ENCODE peak calls at places on chromosomes 7 and 10, in five cellular contexts. One of them, this sample, is unnamed.

GRCh38 chr7:98319176-98319575 is 37.7 kb downstream of the BRI3 start:
- DNase-seq in IMR-90: no peak
- DNase-seq in left lung: no peak
- DNase-seq in testis: no peak
- DNase-seq in CD8-positive, alpha-beta T cell: no peak
- DNase-seq in this sample: no peak

GRCh38 chr10:100520811-100521210 is 1.1 kb upstream of the SEC31B start:
- DNase-seq in IMR-90: peak
- DNase-seq in left lung: no peak
- DNase-seq in testis: no peak
- DNase-seq in CD8-positive, alpha-beta T cell: no peak
- DNase-seq in this sample: no peak

GRCh38 chr7:159195926-159196325 is 51.3 kb upstream of the VIPR2 start:
- DNase-seq in IMR-90: no peak
- DNase-seq in left lung: no peak
- DNase-seq in testis: no peak
- DNase-seq in CD8-positive, alpha-beta T cell: peak
- DNase-seq in this sample: no peak

GRCh38 chr10:93495654-93496321 is 624 bp upstream of the CEP55 start:
- DNase-seq in IMR-90: no peak
- DNase-seq in left lung: no peak
- DNase-seq in testis: peak
- DNase-seq in CD8-positive, alpha-beta T cell: no peak
- DNase-seq in this sample: no peak

GRCh38 chr7:157004050-157004838 is 6.2 kb downstream of the MNX1 start:
- DNase-seq in IMR-90: peak
- DNase-seq in left lung: no peak
- DNase-seq in testis: no peak
- DNase-seq in CD8-positive, alpha-beta T cell: no peak
- DNase-seq in this sample: peak

GRCh38 chr10:57818522-57818921 is 449.2 kb downstream of the IPMK start:
- DNase-seq in IMR-90: no peak
- DNase-seq in left lung: no peak
- DNase-seq in testis: no peak
- DNase-seq in CD8-positive, alpha-beta T cell: no peak
- DNase-seq in this sample: no peak

GRCh38 chr7:151795168-151795754 is 81.7 kb downstream of the PRKAG2 start:
- DNase-seq in IMR-90: no peak
- DNase-seq in left lung: peak
- DNase-seq in testis: no peak
- DNase-seq in CD8-positive, alpha-beta T cell: peak
- DNase-seq in this sample: no peak

GRCh38 chr10:29035721-29036120 is 253.1 kb upstream of the LYZL1 start:
- DNase-seq in IMR-90: no peak
- DNase-seq in left lung: no peak
- DNase-seq in testis: no peak
- DNase-seq in CD8-positive, alpha-beta T cell: no peak
- DNase-seq in this sample: no peak

GRCh38 chr7:28708458-28708951 is 249.6 kb downstream of the TRIL start:
- DNase-seq in IMR-90: no peak
- DNase-seq in left lung: no peak
- DNase-seq in testis: no peak
- DNase-seq in CD8-positive, alpha-beta T cell: no peak
- DNase-seq in this sample: no peak

GRCh38 chr10:26437637-26438461 is at the start of gene APBB1IP:
- DNase-seq in IMR-90: no peak
- DNase-seq in left lung: peak
- DNase-seq in testis: peak
- DNase-seq in CD8-positive, alpha-beta T cell: peak
- DNase-seq in this sample: peak

GRCh38 chr7:17392846-17393245 is 94.4 kb downstream of the AHR start:
- DNase-seq in IMR-90: peak
- DNase-seq in left lung: no peak
- DNase-seq in testis: no peak
- DNase-seq in CD8-positive, alpha-beta T cell: no peak
- DNase-seq in this sample: no peak

GRCh38 chr7:91091631-91092030 is 172.6 kb upstream of the FZD1 start:
- DNase-seq in IMR-90: no peak
- DNase-seq in left lung: no peak
- DNase-seq in testis: no peak
- DNase-seq in CD8-positive, alpha-beta T cell: no peak
- DNase-seq in this sample: no peak

GRCh38 chr7:91090684-91091083 is 173.5 kb upstream of the FZD1 start:
- DNase-seq in IMR-90: no peak
- DNase-seq in left lung: no peak
- DNase-seq in testis: no peak
- DNase-seq in CD8-positive, alpha-beta T cell: no peak
- DNase-seq in this sample: no peak

GRCh38 chr7:91093181-91093580 is 171.1 kb upstream of the FZD1 start:
- DNase-seq in IMR-90: no peak
- DNase-seq in left lung: no peak
- DNase-seq in testis: no peak
- DNase-seq in CD8-positive, alpha-beta T cell: no peak
- DNase-seq in this sample: no peak

GRCh38 chr7:91088156-91088555 is 176.1 kb upstream of the FZD1 start:
- DNase-seq in IMR-90: no peak
- DNase-seq in left lung: no peak
- DNase-seq in testis: no peak
- DNase-seq in CD8-positive, alpha-beta T cell: no peak
- DNase-seq in this sample: no peak

GRCh38 chr7:91089382-91089963 is 174.8 kb upstream of the FZD1 start:
- DNase-seq in IMR-90: peak
- DNase-seq in left lung: no peak
- DNase-seq in testis: no peak
- DNase-seq in CD8-positive, alpha-beta T cell: no peak
- DNase-seq in this sample: no peak
- H3K4me3 ChIP-seq in IMR-90: peak
- H3K4me3 ChIP-seq in left lung: no peak
- H3K4me3 ChIP-seq in testis: no peak
- H3K4me3 ChIP-seq in CD8-positive, alpha-beta T cell: no peak
- H3K4me3 ChIP-seq in this sample: peak

DNA sequence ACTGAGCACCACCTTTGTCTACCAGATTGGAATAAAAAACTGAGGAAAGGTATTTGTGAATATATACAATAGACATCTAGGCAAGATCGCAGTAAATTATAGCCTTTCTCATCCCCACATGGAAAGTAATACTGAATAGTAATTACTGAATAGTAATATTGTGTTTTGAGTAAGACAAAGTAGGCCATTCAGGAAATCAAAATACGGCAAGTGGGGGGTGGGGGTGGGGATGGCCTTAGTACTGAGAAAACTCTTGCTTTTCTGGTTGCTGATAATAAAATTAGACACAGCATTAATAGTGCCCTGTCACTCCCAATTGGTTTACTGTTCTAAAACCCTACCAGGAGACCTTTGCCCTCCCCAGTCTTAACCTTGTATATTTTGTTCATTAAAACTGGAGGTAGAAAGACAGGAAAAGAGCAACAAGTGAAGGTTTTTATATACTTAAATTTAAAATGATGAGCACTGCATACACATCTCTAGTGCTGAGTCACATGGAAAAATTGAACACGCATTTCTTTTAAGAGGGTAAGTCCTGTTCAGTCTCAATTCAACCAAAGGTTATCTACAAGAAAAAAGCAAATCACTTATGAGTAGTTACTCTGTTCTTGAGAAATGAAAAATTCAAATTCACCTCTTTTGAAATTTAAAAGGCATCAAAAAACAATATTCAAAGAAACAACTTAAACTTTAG is 65.6 kb downstream of the IGF2BP3 start:
- DNase-seq in IMR-90: no peak
- DNase-seq in left lung: no peak
- DNase-seq in testis: no peak
- DNase-seq in CD8-positive, alpha-beta T cell: no peak
- DNase-seq in this sample: no peak
- H3K4me3 ChIP-seq in IMR-90: no peak
- H3K4me3 ChIP-seq in left lung: no peak
- H3K4me3 ChIP-seq in testis: no peak
- H3K4me3 ChIP-seq in CD8-positive, alpha-beta T cell: no peak
- H3K4me3 ChIP-seq in this sample: no peak

DNA sequence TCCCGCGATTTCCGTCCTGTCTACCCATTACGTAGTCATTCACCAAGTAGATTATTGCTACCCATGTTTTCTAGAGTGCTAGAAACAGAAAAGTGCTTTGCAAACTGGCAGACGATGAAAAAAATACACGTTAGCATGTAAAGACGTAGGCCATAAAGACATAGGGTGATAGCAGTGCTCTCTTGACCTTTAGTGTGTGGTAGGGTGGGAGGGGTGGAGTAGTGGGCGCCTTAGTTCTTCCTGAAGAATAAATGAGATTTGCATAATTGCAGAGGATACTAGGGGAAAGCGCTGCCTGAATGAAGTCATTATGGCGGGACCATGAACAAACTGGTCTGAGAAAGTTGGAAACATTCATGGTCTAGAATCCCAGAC is 948 bp downstream of the ZNF485 start:
- DNase-seq in IMR-90: no peak
- DNase-seq in left lung: no peak
- DNase-seq in testis: no peak
- DNase-seq in CD8-positive, alpha-beta T cell: no peak
- DNase-seq in this sample: no peak
- H3K4me3 ChIP-seq in IMR-90: no peak
- H3K4me3 ChIP-seq in left lung: peak
- H3K4me3 ChIP-seq in testis: peak
- H3K4me3 ChIP-seq in CD8-positive, alpha-beta T cell: peak
- H3K4me3 ChIP-seq in this sample: peak

GRCh38 chr10:24465899-24466615 is 257.1 kb downstream of the KIAA1217 start:
- DNase-seq in IMR-90: peak
- DNase-seq in left lung: no peak
- DNase-seq in testis: peak
- DNase-seq in CD8-positive, alpha-beta T cell: no peak
- DNase-seq in this sample: no peak
- H3K4me3 ChIP-seq in IMR-90: peak
- H3K4me3 ChIP-seq in left lung: peak
- H3K4me3 ChIP-seq in testis: peak
- H3K4me3 ChIP-seq in CD8-positive, alpha-beta T cell: no peak
- H3K4me3 ChIP-seq in this sample: no peak

GRCh38 chr7:2357165-2357564 is 2.5 kb downstream of the EIF3B start:
- DNase-seq in IMR-90: no peak
- DNase-seq in left lung: no peak
- DNase-seq in testis: no peak
- DNase-seq in CD8-positive, alpha-beta T cell: no peak
- DNase-seq in this sample: no peak
- H3K4me3 ChIP-seq in IMR-90: no peak
- H3K4me3 ChIP-seq in left lung: no peak
- H3K4me3 ChIP-seq in testis: no peak
- H3K4me3 ChIP-seq in CD8-positive, alpha-beta T cell: no peak
- H3K4me3 ChIP-seq in this sample: no peak

This sample was measured in tibial artery.